ENCODE peak calls at places on chromosomes 6 and 20, in nine cellular contexts. R, E, H, X, L, I, V, A and N are unnamed samples.

GRCh38 chr6:139289233-139289632 is 2.6 kb downstream of the TXLNB start:
- DNase-seq in R (no peak), E (no peak), H (no peak), X (no peak), L (no peak), I (no peak), V (no peak), A (no peak), N (no peak)

GRCh38 chr6:134245041-134245440 is 72.9 kb downstream of the SGK1 start:
- DNase-seq in R (no peak), E (peak), H (no peak), X (no peak), L (no peak), I (peak), V (peak), A (no peak), N (no peak)

GRCh38 chr20:56826971-56827645 is 198.0 kb downstream of the TFAP2C start:
- DNase-seq in R (no peak), E (peak), H (no peak), X (peak), L (no peak), I (no peak), V (peak), A (no peak), N (no peak)

GRCh38 chr6:130980310-130981032 is 82.6 kb downstream of the EPB41L2 start:
- DNase-seq in R (no peak), E (no peak), H (no peak), X (no peak), L (no peak), I (no peak), V (no peak), A (no peak), N (no peak)

GRCh38 chr20:19560876-19561480 is 197.1 kb upstream of the RIN2 start:
- DNase-seq in R (no peak), E (no peak), H (no peak), X (no peak), L (no peak), I (no peak), V (peak), A (no peak), N (no peak)

GRCh38 chr20:57834306-57834863 is 124.6 kb upstream of the PMEPA1 start:
- DNase-seq in R (no peak), E (no peak), H (no peak), X (no peak), L (no peak), I (no peak), V (no peak), A (no peak), N (no peak)

GRCh38 chr6:21587925-21588811 is 5.4 kb upstream of the SOX4 start:
- DNase-seq in R (no peak), E (peak), H (peak), X (no peak), L (peak), I (peak), V (peak), A (peak), N (peak)

GRCh38 chr6:39189915-39190544 is 39.2 kb downstream of the KCNK5 start:
- DNase-seq in R (no peak), E (peak), H (peak), X (no peak), L (peak), I (peak), V (peak), A (no peak), N (peak)

GRCh38 chr6:85405175-85405852 is 44.6 kb upstream of the NT5E start:
- DNase-seq in R (no peak), E (no peak), H (no peak), X (no peak), L (no peak), I (no peak), V (peak), A (no peak), N (peak)

GRCh38 chr20:53642196-53643030 is 48.8 kb upstream of the ZNF217 start:
- DNase-seq in R (no peak), E (peak), H (no peak), X (peak), L (no peak), I (no peak), V (peak), A (no peak), N (no peak)

GRCh38 chr6:111724505-111724904 is 118.8 kb upstream of the TRAF3IP2 start:
- DNase-seq in R (no peak), E (no peak), H (no peak), X (no peak), L (no peak), I (no peak), V (no peak), A (no peak), N (no peak)

GRCh38 chr20:2005831-2006426 is 12.1 kb upstream of the PDYN start:
- DNase-seq in R (peak), E (peak), H (no peak), X (peak), L (peak), I (peak), V (peak), A (peak), N (peak)

GRCh38 chr20:24950836-24951525 is 1.9 kb downstream of the CST7 start:
- DNase-seq in R (no peak), E (peak), H (no peak), X (no peak), L (peak), I (no peak), V (no peak), A (no peak), N (no peak)

GRCh38 chr6:33004940-33005339 is 4.5 kb downstream of the HLA-DOA start:
- DNase-seq in R (no peak), E (no peak), H (no peak), X (no peak), L (no peak), I (no peak), V (no peak), A (no peak), N (no peak)

GRCh38 chr20:9407805-9408421 is 106.5 kb upstream of the LAMP5 start:
- DNase-seq in R (no peak), E (peak), H (no peak), X (peak), L (no peak), I (peak), V (peak), A (no peak), N (peak)

GRCh38 chr20:51488331-51488730 is 54.2 kb downstream of the NFATC2 start:
- DNase-seq in R (no peak), E (no peak), H (no peak), X (no peak), L (no peak), I (no peak), V (no peak), A (no peak), N (no peak)

GRCh38 chr20:1880529-1881239 is 14.5 kb upstream of the SIRPA start:
- DNase-seq in R (no peak), E (no peak), H (no peak), X (no peak), L (no peak), I (no peak), V (no peak), A (no peak), N (no peak)

GRCh38 chr6:35140991-35141720 is at the start of gene TCP11:
- DNase-seq in R (no peak), E (no peak), H (peak), X (no peak), L (peak), I (peak), V (no peak), A (no peak), N (no peak)

GRCh38 chr6:38270367-38270766 is 369.4 kb downstream of the BTBD9 start:
- DNase-seq in R (no peak), E (no peak), H (no peak), X (no peak), L (no peak), I (no peak), V (no peak), A (no peak), N (no peak)

GRCh38 chr6:2782356-2782708 is 17.1 kb downstream of the WRNIP1 start:
- DNase-seq in R (no peak), E (no peak), H (no peak), X (no peak), L (no peak), I (no peak), V (no peak), A (no peak), N (no peak)

GRCh38 chr20:17735206-17735804 is 35.5 kb downstream of the BANF2 start:
- DNase-seq in R (no peak), E (no peak), H (no peak), X (peak), L (no peak), I (no peak), V (peak), A (no peak), N (no peak)

GRCh38 chr6:111841822-111842221 is 31.4 kb downstream of the FYN start:
- DNase-seq in R (no peak), E (no peak), H (no peak), X (no peak), L (no peak), I (no peak), V (peak), A (no peak), N (no peak)

GRCh38 chr6:136655251-136656014 is 105.2 kb upstream of the MAP7 start:
- DNase-seq in R (no peak), E (no peak), H (no peak), X (no peak), L (no peak), I (no peak), V (no peak), A (no peak), N (no peak)

GRCh38 chr20:51659491-51660050 is 108.6 kb downstream of the ATP9A start:
- DNase-seq in R (no peak), E (no peak), H (no peak), X (no peak), L (no peak), I (no peak), V (no peak), A (no peak), N (no peak)

GRCh38 chr6:134447423-134447822 is 129.5 kb upstream of the SGK1 start:
- DNase-seq in R (no peak), E (no peak), H (no peak), X (no peak), L (no peak), I (no peak), V (peak), A (no peak), N (no peak)

GRCh38 chr6:123965894-123966293 is 162.2 kb downstream of the NKAIN2 start:
- DNase-seq in R (no peak), E (no peak), H (no peak), X (no peak), L (no peak), I (no peak), V (no peak), A (no peak), N (peak)